ENCODE peak calls at places on chromosome 7, in seven cellular contexts. One of them, this sample, is unnamed.

GRCh38 chr7:2510909-2511768 is 8.4 kb upstream of the LFNG start:
- DNase-seq in iPS DF 19.7: no peak
- DNase-seq in EL: no peak
- DNase-seq in DMS53: peak
- DNase-seq in NCI-H510A treated with DMSO at 0.1 percent for 48 hours: peak
- DNase-seq in erythroblast: no peak
- DNase-seq in endothelial cell: peak
- DNase-seq in this sample: no peak

GRCh38 chr7:2173184-2173827 is 59.4 kb downstream of the MAD1L1 start:
- DNase-seq in erythroblast: no peak
- DNase-seq in endothelial cell: no peak
- DNase-seq in EL: no peak
- DNase-seq in DMS53: peak
- DNase-seq in iPS DF 19.7: no peak
- DNase-seq in NCI-H510A treated with DMSO at 0.1 percent for 48 hours: peak
- DNase-seq in this sample: no peak

GRCh38 chr7:42233166-42233565 is 3.8 kb downstream of the GLI3 start:
- DNase-seq in DMS53: no peak
- DNase-seq in EL: peak
- DNase-seq in iPS DF 19.7: no peak
- DNase-seq in endothelial cell: no peak
- DNase-seq in erythroblast: no peak
- DNase-seq in NCI-H510A treated with DMSO at 0.1 percent for 48 hours: no peak
- DNase-seq in this sample: no peak

GRCh38 chr7:139570119-139570518 is 46.6 kb downstream of the CLEC2L start:
- DNase-seq in endothelial cell: no peak
- DNase-seq in iPS DF 19.7: no peak
- DNase-seq in NCI-H510A treated with DMSO at 0.1 percent for 48 hours: no peak
- DNase-seq in DMS53: peak
- DNase-seq in EL: no peak
- DNase-seq in erythroblast: no peak
- DNase-seq in this sample: no peak

GRCh38 chr7:20895563-20895962 is 108.9 kb upstream of the SP8 start:
- DNase-seq in NCI-H510A treated with DMSO at 0.1 percent for 48 hours: no peak
- DNase-seq in erythroblast: no peak
- DNase-seq in DMS53: no peak
- DNase-seq in endothelial cell: no peak
- DNase-seq in EL: no peak
- DNase-seq in iPS DF 19.7: no peak
- DNase-seq in this sample: no peak

GRCh38 chr7:2431260-2431867 is 28.0 kb downstream of the CHST12 start:
- DNase-seq in erythroblast: peak
- DNase-seq in iPS DF 19.7: no peak
- DNase-seq in NCI-H510A treated with DMSO at 0.1 percent for 48 hours: no peak
- DNase-seq in endothelial cell: peak
- DNase-seq in DMS53: peak
- DNase-seq in EL: peak
- DNase-seq in this sample: no peak

GRCh38 chr7:4131043-4131442 is 551.1 kb upstream of the FOXK1 start:
- DNase-seq in NCI-H510A treated with DMSO at 0.1 percent for 48 hours: no peak
- DNase-seq in DMS53: no peak
- DNase-seq in EL: no peak
- DNase-seq in iPS DF 19.7: no peak
- DNase-seq in endothelial cell: peak
- DNase-seq in erythroblast: no peak
- DNase-seq in this sample: no peak

GRCh38 chr7:56009695-56010094 is 41.5 kb downstream of the PSPH start:
- DNase-seq in erythroblast: no peak
- DNase-seq in endothelial cell: no peak
- DNase-seq in NCI-H510A treated with DMSO at 0.1 percent for 48 hours: peak
- DNase-seq in DMS53: no peak
- DNase-seq in EL: no peak
- DNase-seq in iPS DF 19.7: no peak
- DNase-seq in this sample: no peak

GRCh38 chr7:101470668-101471067 is 108.0 kb downstream of the COL26A1 start:
- DNase-seq in NCI-H510A treated with DMSO at 0.1 percent for 48 hours: no peak
- DNase-seq in EL: no peak
- DNase-seq in erythroblast: no peak
- DNase-seq in iPS DF 19.7: no peak
- DNase-seq in DMS53: no peak
- DNase-seq in endothelial cell: no peak
- DNase-seq in this sample: no peak

GRCh38 chr7:16344927-16345326 is 76.4 kb downstream of the CRPPA start:
- DNase-seq in NCI-H510A treated with DMSO at 0.1 percent for 48 hours: no peak
- DNase-seq in erythroblast: peak
- DNase-seq in DMS53: peak
- DNase-seq in endothelial cell: no peak
- DNase-seq in EL: no peak
- DNase-seq in iPS DF 19.7: no peak
- DNase-seq in this sample: no peak

GRCh38 chr7:41005381-41005901 is 697.4 kb downstream of the INHBA start:
- DNase-seq in endothelial cell: no peak
- DNase-seq in erythroblast: no peak
- DNase-seq in EL: peak
- DNase-seq in NCI-H510A treated with DMSO at 0.1 percent for 48 hours: no peak
- DNase-seq in iPS DF 19.7: no peak
- DNase-seq in DMS53: no peak
- DNase-seq in this sample: no peak

GRCh38 chr7:127690806-127691205 is 38.8 kb downstream of the SND1 start:
- DNase-seq in EL: no peak
- DNase-seq in iPS DF 19.7: no peak
- DNase-seq in erythroblast: no peak
- DNase-seq in DMS53: no peak
- DNase-seq in endothelial cell: no peak
- DNase-seq in NCI-H510A treated with DMSO at 0.1 percent for 48 hours: no peak
- DNase-seq in this sample: no peak

GRCh38 chr7:68438016-68438415 is 1160.3 kb upstream of the AUTS2 start:
- DNase-seq in erythroblast: no peak
- DNase-seq in EL: no peak
- DNase-seq in endothelial cell: no peak
- DNase-seq in DMS53: no peak
- DNase-seq in iPS DF 19.7: no peak
- DNase-seq in NCI-H510A treated with DMSO at 0.1 percent for 48 hours: no peak
- DNase-seq in this sample: no peak

GRCh38 chr7:44729949-44730590 is 18.6 kb upstream of the ZMIZ2 start:
- DNase-seq in iPS DF 19.7: no peak
- DNase-seq in NCI-H510A treated with DMSO at 0.1 percent for 48 hours: no peak
- DNase-seq in DMS53: no peak
- DNase-seq in erythroblast: no peak
- DNase-seq in endothelial cell: no peak
- DNase-seq in EL: no peak
- DNase-seq in this sample: no peak

GRCh38 chr7:35260254-35260653 is 6.4 kb upstream of the TBX20 start:
- DNase-seq in EL: no peak
- DNase-seq in NCI-H510A treated with DMSO at 0.1 percent for 48 hours: no peak
- DNase-seq in erythroblast: no peak
- DNase-seq in iPS DF 19.7: no peak
- DNase-seq in DMS53: no peak
- DNase-seq in endothelial cell: no peak
- DNase-seq in this sample: no peak

GRCh38 chr7:42144253-42145002 is 92.6 kb downstream of the GLI3 start:
- DNase-seq in DMS53: no peak
- DNase-seq in endothelial cell: no peak
- DNase-seq in iPS DF 19.7: no peak
- DNase-seq in NCI-H510A treated with DMSO at 0.1 percent for 48 hours: no peak
- DNase-seq in erythroblast: no peak
- DNase-seq in EL: no peak
- DNase-seq in this sample: no peak

GRCh38 chr7:81079736-81080135 is 160.9 kb upstream of the SEMA3C start:
- DNase-seq in iPS DF 19.7: no peak
- DNase-seq in DMS53: no peak
- DNase-seq in EL: no peak
- DNase-seq in erythroblast: no peak
- DNase-seq in endothelial cell: no peak
- DNase-seq in NCI-H510A treated with DMSO at 0.1 percent for 48 hours: no peak
- DNase-seq in this sample: no peak

GRCh38 chr7:22651534-22652243 is 75.3 kb upstream of the IL6 start:
- DNase-seq in erythroblast: no peak
- DNase-seq in iPS DF 19.7: no peak
- DNase-seq in EL: peak
- DNase-seq in DMS53: peak
- DNase-seq in endothelial cell: no peak
- DNase-seq in NCI-H510A treated with DMSO at 0.1 percent for 48 hours: no peak
- DNase-seq in this sample: no peak

GRCh38 chr7:139776486-139777303 is 1.1 kb downstream of the HIPK2 start:
- DNase-seq in endothelial cell: no peak
- DNase-seq in erythroblast: peak
- DNase-seq in DMS53: peak
- DNase-seq in EL: peak
- DNase-seq in NCI-H510A treated with DMSO at 0.1 percent for 48 hours: peak
- DNase-seq in iPS DF 19.7: no peak
- DNase-seq in this sample: peak

GRCh38 chr7:155840262-155840885 is 28.1 kb upstream of the SHH start:
- DNase-seq in erythroblast: no peak
- DNase-seq in EL: no peak
- DNase-seq in NCI-H510A treated with DMSO at 0.1 percent for 48 hours: no peak
- DNase-seq in iPS DF 19.7: no peak
- DNase-seq in endothelial cell: no peak
- DNase-seq in DMS53: no peak
- DNase-seq in this sample: no peak

GRCh38 chr7:77293046-77293445 is 93.4 kb upstream of the FGL2 start:
- DNase-seq in NCI-H510A treated with DMSO at 0.1 percent for 48 hours: no peak
- DNase-seq in DMS53: peak
- DNase-seq in endothelial cell: no peak
- DNase-seq in EL: no peak
- DNase-seq in iPS DF 19.7: no peak
- DNase-seq in erythroblast: no peak
- DNase-seq in this sample: no peak

GRCh38 chr7:6256709-6257535 is 15.5 kb downstream of the CYTH3 start:
- DNase-seq in erythroblast: no peak
- DNase-seq in EL: peak
- DNase-seq in DMS53: peak
- DNase-seq in NCI-H510A treated with DMSO at 0.1 percent for 48 hours: no peak
- DNase-seq in endothelial cell: no peak
- DNase-seq in iPS DF 19.7: no peak
- DNase-seq in this sample: no peak

GRCh38 chr7:82017334-82017943 is 247.6 kb upstream of the HGF start:
- DNase-seq in DMS53: peak
- DNase-seq in NCI-H510A treated with DMSO at 0.1 percent for 48 hours: peak
- DNase-seq in iPS DF 19.7: no peak
- DNase-seq in EL: peak
- DNase-seq in erythroblast: peak
- DNase-seq in endothelial cell: no peak
- DNase-seq in this sample: no peak

GRCh38 chr7:101368422-101369165 is 5.9 kb downstream of the COL26A1 start:
- DNase-seq in endothelial cell: no peak
- DNase-seq in NCI-H510A treated with DMSO at 0.1 percent for 48 hours: no peak
- DNase-seq in erythroblast: no peak
- DNase-seq in DMS53: no peak
- DNase-seq in EL: no peak
- DNase-seq in iPS DF 19.7: no peak
- DNase-seq in this sample: no peak

GRCh38 chr7:127391591-127392181 is 822 bp downstream of the ZNF800 start:
- DNase-seq in DMS53: peak
- DNase-seq in endothelial cell: peak
- DNase-seq in erythroblast: peak
- DNase-seq in iPS DF 19.7: no peak
- DNase-seq in NCI-H510A treated with DMSO at 0.1 percent for 48 hours: no peak
- DNase-seq in EL: peak
- DNase-seq in this sample: no peak

GRCh38 chr7:149180713-149181112 is 14.6 kb upstream of the ZNF282 start:
- DNase-seq in endothelial cell: no peak
- DNase-seq in NCI-H510A treated with DMSO at 0.1 percent for 48 hours: no peak
- DNase-seq in erythroblast: no peak
- DNase-seq in DMS53: no peak
- DNase-seq in iPS DF 19.7: no peak
- DNase-seq in EL: no peak
- DNase-seq in this sample: no peak

GRCh38 chr7:1242129-1242572 is 9.5 kb downstream of the UNCX start:
- DNase-seq in erythroblast: no peak
- DNase-seq in EL: no peak
- DNase-seq in NCI-H510A treated with DMSO at 0.1 percent for 48 hours: no peak
- DNase-seq in endothelial cell: no peak
- DNase-seq in DMS53: no peak
- DNase-seq in iPS DF 19.7: no peak
- DNase-seq in this sample: no peak

GRCh38 chr7:134343136-134343535 is 26.4 kb upstream of the SLC35B4 start:
- DNase-seq in EL: no peak
- DNase-seq in iPS DF 19.7: no peak
- DNase-seq in NCI-H510A treated with DMSO at 0.1 percent for 48 hours: no peak
- DNase-seq in erythroblast: no peak
- DNase-seq in endothelial cell: no peak
- DNase-seq in DMS53: no peak
- DNase-seq in this sample: no peak

GRCh38 chr7:149846021-149846420 is 7.8 kb downstream of the ZNF862 start:
- DNase-seq in NCI-H510A treated with DMSO at 0.1 percent for 48 hours: no peak
- DNase-seq in iPS DF 19.7: no peak
- DNase-seq in DMS53: no peak
- DNase-seq in endothelial cell: no peak
- DNase-seq in erythroblast: no peak
- DNase-seq in EL: no peak
- DNase-seq in this sample: no peak

GRCh38 chr7:35874881-35875280 is 74.0 kb downstream of the SEPTIN7 start:
- DNase-seq in EL: no peak
- DNase-seq in DMS53: no peak
- DNase-seq in NCI-H510A treated with DMSO at 0.1 percent for 48 hours: no peak
- DNase-seq in erythroblast: no peak
- DNase-seq in iPS DF 19.7: no peak
- DNase-seq in endothelial cell: no peak
- DNase-seq in this sample: no peak

GRCh38 chr7:2637505-2638223 is 5.9 kb downstream of the TTYH3 start:
- DNase-seq in iPS DF 19.7: no peak
- DNase-seq in erythroblast: no peak
- DNase-seq in DMS53: no peak
- DNase-seq in NCI-H510A treated with DMSO at 0.1 percent for 48 hours: no peak
- DNase-seq in endothelial cell: no peak
- DNase-seq in EL: no peak
- DNase-seq in this sample: peak

GRCh38 chr7:95027181-95027872 is 119.9 kb downstream of the PPP1R9A start:
- DNase-seq in DMS53: no peak
- DNase-seq in erythroblast: no peak
- DNase-seq in iPS DF 19.7: no peak
- DNase-seq in EL: no peak
- DNase-seq in endothelial cell: no peak
- DNase-seq in NCI-H510A treated with DMSO at 0.1 percent for 48 hours: peak
- DNase-seq in this sample: no peak

GRCh38 chr7:76225379-76225778 is 23.7 kb downstream of the SRRM3 start:
- DNase-seq in DMS53: no peak
- DNase-seq in NCI-H510A treated with DMSO at 0.1 percent for 48 hours: no peak
- DNase-seq in EL: peak
- DNase-seq in erythroblast: peak
- DNase-seq in endothelial cell: peak
- DNase-seq in iPS DF 19.7: no peak
- DNase-seq in this sample: no peak

GRCh38 chr7:610531-611280 is 91.1 kb upstream of the PDGFA start:
- DNase-seq in DMS53: no peak
- DNase-seq in erythroblast: peak
- DNase-seq in iPS DF 19.7: no peak
- DNase-seq in endothelial cell: peak
- DNase-seq in EL: no peak
- DNase-seq in NCI-H510A treated with DMSO at 0.1 percent for 48 hours: no peak
- DNase-seq in this sample: peak

GRCh38 chr7:123888192-123888591 is 36.8 kb upstream of the SPAM1 start:
- DNase-seq in erythroblast: no peak
- DNase-seq in DMS53: no peak
- DNase-seq in endothelial cell: no peak
- DNase-seq in NCI-H510A treated with DMSO at 0.1 percent for 48 hours: no peak
- DNase-seq in EL: no peak
- DNase-seq in iPS DF 19.7: no peak
- DNase-seq in this sample: no peak

GRCh38 chr7:112192236-112193154 is 13.7 kb downstream of the DOCK4 start:
- DNase-seq in EL: peak
- DNase-seq in iPS DF 19.7: no peak
- DNase-seq in NCI-H510A treated with DMSO at 0.1 percent for 48 hours: no peak
- DNase-seq in DMS53: no peak
- DNase-seq in erythroblast: no peak
- DNase-seq in endothelial cell: no peak
- DNase-seq in this sample: no peak

GRCh38 chr7:44761207-44762161 is 12.8 kb downstream of the ZMIZ2 start:
- DNase-seq in erythroblast: peak
- DNase-seq in iPS DF 19.7: no peak
- DNase-seq in endothelial cell: no peak
- DNase-seq in EL: no peak
- DNase-seq in DMS53: no peak
- DNase-seq in NCI-H510A treated with DMSO at 0.1 percent for 48 hours: no peak
- DNase-seq in this sample: peak

This sample was measured in uterus.